ENCODE peak calls at places on chromosomes 7 and 10, in eight cellular contexts. H is ovary; B is uterus; I is CD8-positive, alpha-beta memory T cell; Z is GM23338; C is iPS DF 6.9; U is tibial nerve; P is A549. N is an unnamed sample.

GRCh38 chr10:100989088-100989487 is 1.7 kb downstream of the TWNK start:
- DNase-seq in H (no peak), B (no peak), I (no peak), Z (no peak), C (no peak), U (no peak), P (no peak), N (no peak)

GRCh38 chr10:101901340-101901739 is 57.7 kb upstream of the KCNIP2 start:
- DNase-seq in H (no peak), B (no peak), I (no peak), Z (peak), C (no peak), U (no peak), P (no peak), N (no peak)

GRCh38 chr10:102835007-102835482 is 2.2 kb downstream of the CYP17A1 start:
- DNase-seq in H (peak), B (peak), I (peak), Z (peak), C (peak), U (peak), P (peak), N (peak)

GRCh38 chr10:282294-283139 is 147.3 kb downstream of the ZMYND11 start:
- DNase-seq in H (no peak), B (no peak), I (no peak), Z (no peak), C (no peak), U (no peak), P (no peak), N (no peak)

GRCh38 chr7:157682064-157682945 is 345.5 kb downstream of the DNAJB6 start:
- DNase-seq in H (no peak), B (peak), I (no peak), Z (no peak), C (no peak), U (no peak), P (no peak), N (no peak)

GRCh38 chr7:130668258-130669050 is at the start of gene COPG2:
- DNase-seq in H (peak), B (peak), I (peak), Z (peak), C (peak), U (peak), P (peak), N (peak)

GRCh38 chr10:96448021-96448457 is 65.7 kb downstream of the TLL2 start:
- DNase-seq in H (no peak), B (peak), I (no peak), Z (no peak), C (no peak), U (peak), P (no peak), N (no peak)

GRCh38 chr10:31697271-31698168 is 231.1 kb downstream of the ARHGAP12 start:
- DNase-seq in H (peak), B (peak), I (no peak), Z (no peak), C (no peak), U (peak), P (no peak), N (no peak)

GRCh38 chr7:140635821-140636220 is 4.8 kb downstream of the DENND2A start:
- DNase-seq in H (no peak), B (no peak), I (no peak), Z (peak), C (no peak), U (no peak), P (no peak), N (no peak)

GRCh38 chr10:28459453-28460144 is 73.3 kb upstream of the WAC start:
- DNase-seq in H (no peak), B (no peak), I (no peak), Z (peak), C (peak), U (no peak), P (no peak), N (no peak)
- H3K27ac ChIP-seq in H (no peak), B (no peak), I (no peak), Z (peak), C (peak), U (no peak), P (no peak), N (no peak)

GRCh38 chr7:77281780-77282478 is 82.3 kb upstream of the FGL2 start:
- DNase-seq in H (no peak), B (no peak), I (no peak), Z (no peak), C (no peak), U (no peak), P (no peak), N (no peak)
- H3K27ac ChIP-seq in H (no peak), B (no peak), I (no peak), Z (no peak), C (no peak), U (no peak), P (no peak), N (no peak)

DNA sequence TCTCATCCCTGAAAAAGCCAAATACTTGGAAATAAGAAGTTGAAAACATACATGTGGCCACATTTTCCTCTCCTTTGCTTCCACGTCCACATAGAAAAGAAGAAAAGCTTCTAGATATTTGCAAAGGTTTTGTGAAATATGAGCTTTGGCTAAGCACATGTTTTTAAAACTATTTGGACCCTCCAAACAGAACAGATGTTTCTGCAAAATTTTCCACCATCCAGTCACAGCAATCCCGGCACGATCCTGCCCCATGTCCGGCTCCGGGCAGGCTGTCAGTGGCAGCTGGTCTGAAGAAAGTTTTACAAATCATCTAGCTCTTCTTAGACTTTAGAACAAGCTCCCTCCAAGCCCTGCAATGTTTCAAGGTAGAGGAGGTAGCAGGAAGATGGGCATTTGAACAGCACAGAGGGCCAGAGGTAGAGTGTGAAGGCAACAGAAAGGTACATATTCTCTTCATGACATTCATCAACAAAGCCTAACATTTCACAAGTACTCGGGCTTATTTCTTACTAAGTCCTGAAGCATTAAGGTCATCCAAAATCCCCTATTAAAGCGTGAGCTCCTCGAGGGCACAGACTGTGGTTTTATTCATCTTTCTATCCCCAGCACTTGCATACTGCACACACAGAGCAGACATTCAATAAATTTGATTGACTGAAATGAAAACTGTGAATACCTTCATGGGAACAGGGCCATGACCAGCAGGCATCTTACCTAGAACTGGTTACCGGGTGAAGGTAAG is 110.1 kb downstream of the JAZF1 start:
- DNase-seq in H (no peak), B (no peak), I (no peak), Z (no peak), C (no peak), U (no peak), P (no peak), N (no peak)
- H3K27ac ChIP-seq in H (peak), B (peak), I (no peak), Z (no peak), C (no peak), U (no peak), P (no peak), N (no peak)

DNA sequence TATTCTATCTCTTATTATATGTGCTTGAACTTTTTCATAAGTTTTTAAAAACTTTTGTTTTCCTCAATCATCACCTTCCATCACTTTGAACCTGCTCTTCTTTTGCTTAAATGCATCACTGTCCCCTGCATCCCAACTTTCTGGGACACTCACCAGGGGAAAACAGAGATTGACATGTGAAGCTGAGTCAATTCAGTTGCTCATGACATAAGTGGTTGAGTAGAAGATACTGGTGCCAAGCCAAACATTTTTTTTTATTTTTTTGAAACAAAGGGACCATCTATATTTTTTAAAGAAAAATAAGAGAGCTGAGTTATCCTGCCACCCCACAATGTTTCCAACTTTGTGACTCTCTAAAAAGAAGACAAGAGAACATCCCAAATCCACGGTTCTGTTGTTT is 61.8 kb upstream of the AHR start:
- DNase-seq in H (no peak), B (no peak), I (no peak), Z (no peak), C (no peak), U (no peak), P (no peak), N (no peak)
- H3K27ac ChIP-seq in H (no peak), B (no peak), I (no peak), Z (no peak), C (no peak), U (no peak), P (no peak), N (no peak)